ENCODE peak calls at places on chromosomes 13 and 19, in four cellular contexts. P, N, A and M are unnamed samples.

GRCh38 chr13:110868631-110869165 is 46.2 kb downstream of the ANKRD10 start:
- DNase-seq in N (no peak), A (no peak), P (no peak), M (no peak)

GRCh38 chr19:14102756-14103155 is 12.2 kb upstream of the SAMD1 start:
- DNase-seq in N (no peak), A (no peak), P (no peak), M (no peak)

GRCh38 chr19:4909172-4909896 is at the start of gene UHRF1:
- DNase-seq in A (peak), N (no peak), P (peak), M (no peak)

GRCh38 chr13:42964681-42965305 is 27.2 kb downstream of the EPSTI1 start:
- DNase-seq in N (no peak), P (no peak), A (no peak), M (no peak)

GRCh38 chr13:114118763-114119123 is 13.7 kb downstream of the RASA3 start:
- DNase-seq in P (peak), A (no peak), N (no peak), M (no peak)

GRCh38 chr19:13428352-13428751 is 77.9 kb downstream of the CACNA1A start:
- DNase-seq in P (peak), A (no peak), N (no peak), M (no peak)

GRCh38 chr19:12494260-12494860 is 9.7 kb upstream of the ZNF709 start:
- DNase-seq in P (no peak), N (no peak), A (no peak), M (no peak)

GRCh38 chr13:27628081-27628480 is 6.4 kb downstream of the POLR1D start:
- DNase-seq in P (no peak), N (no peak), A (no peak), M (no peak)

GRCh38 chr13:89968468-89968867 is 1379.0 kb upstream of the MIR17HG start:
- DNase-seq in P (no peak), A (no peak), N (no peak), M (no peak)

GRCh38 chr13:36430247-36431203 is 1.8 kb upstream of the CCNA1 start:
- DNase-seq in A (no peak), P (no peak), N (no peak), M (no peak)

GRCh38 chr13:99875391-99875790 is 96.2 kb downstream of the ZIC5 start:
- DNase-seq in A (no peak), N (no peak), P (no peak), M (no peak)

GRCh38 chr19:50344661-50345318 is 15.6 kb upstream of the KCNC3 start:
- DNase-seq in P (no peak), A (no peak), N (no peak), M (no peak)

GRCh38 chr13:48770372-48770771 is 116.6 kb downstream of the CYSLTR2 start:
- DNase-seq in N (no peak), A (no peak), P (no peak), M (no peak)

GRCh38 chr19:41456342-41456918 is 13.5 kb downstream of the ERICH4 start:
- DNase-seq in P (no peak), N (no peak), A (no peak), M (no peak)

GRCh38 chr19:17178291-17178690 is 36.9 kb upstream of the USE1 start:
- DNase-seq in A (no peak), P (no peak), N (no peak), M (no peak)

GRCh38 chr19:6287269-6287885 is 7.6 kb upstream of the MLLT1 start:
- DNase-seq in A (no peak), N (no peak), P (no peak), M (no peak)

GRCh38 chr19:18939922-18940775 is 868 bp downstream of the HOMER3 start:
- DNase-seq in P (peak), A (no peak), N (no peak), M (peak)

GRCh38 chr19:1624458-1624857 is 19.2 kb upstream of the UQCR11 start:
- DNase-seq in P (peak), N (no peak), A (no peak), M (peak)

GRCh38 chr19:50912727-50913716 is 1.8 kb upstream of the KLK4 start:
- DNase-seq in A (no peak), P (no peak), N (no peak), M (no peak)

GRCh38 chr19:9792191-9793050 is 23.9 kb upstream of the ZNF846 start:
- DNase-seq in P (peak), A (peak), N (peak), M (peak)

GRCh38 chr13:106561551-106562170 is 6.3 kb downstream of the ARGLU1 start:
- DNase-seq in P (no peak), N (no peak), A (no peak), M (no peak)

GRCh38 chr13:42396501-42396900 is 124.5 kb downstream of the AKAP11 start:
- DNase-seq in N (no peak), P (peak), A (no peak), M (no peak)

GRCh38 chr13:23378009-23378632 is 55.4 kb downstream of the SACS start:
- DNase-seq in N (peak), P (peak), A (peak), M (peak)

GRCh38 chr13:38753878-38754277 is 67.0 kb downstream of the FREM2 start:
- DNase-seq in N (no peak), A (no peak), P (no peak), M (no peak)

GRCh38 chr13:33016414-33017409 is at the start of gene KL:
- DNase-seq in P (no peak), A (no peak), N (no peak), M (peak)

GRCh38 chr13:105956891-105957290 is 578.6 kb downstream of the EFNB2 start:
- DNase-seq in A (no peak), N (no peak), P (no peak), M (no peak)

GRCh38 chr13:75196112-75196855 is 285.7 kb downstream of the TBC1D4 start:
- DNase-seq in N (peak), A (no peak), P (no peak), M (no peak)
- TF ChIP-seq CTCF in N (no peak), A (no peak), P (no peak), M (no peak)

GRCh38 chr13:70941454-70941853 is 833.2 kb upstream of the KLHL1 start:
- DNase-seq in P (no peak), N (no peak), A (no peak), M (no peak)
- TF ChIP-seq CTCF in P (no peak), N (no peak), A (no peak), M (no peak)

DNA sequence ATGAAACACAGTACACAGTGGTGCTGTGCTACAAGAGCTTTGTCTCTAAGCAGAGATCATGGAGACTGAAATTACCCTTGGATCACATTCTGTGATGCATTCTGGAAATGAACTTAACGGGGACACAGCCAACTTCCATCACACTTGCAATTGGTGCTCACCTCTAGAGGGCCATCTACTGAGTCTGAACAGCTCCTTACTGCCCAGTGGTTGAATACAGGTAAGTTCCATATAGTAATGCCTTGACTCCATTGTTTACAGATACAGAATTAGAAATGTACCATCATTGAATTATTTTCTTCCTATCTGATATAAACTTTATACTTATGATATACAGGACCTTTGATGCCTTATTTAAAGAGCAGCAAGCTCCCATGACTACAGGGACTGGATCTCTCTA is 686.4 kb downstream of the PCDH9 start:
- DNase-seq in P (no peak), N (no peak), A (no peak), M (no peak)
- TF ChIP-seq CTCF in P (peak), N (no peak), A (no peak), M (no peak)

DNA sequence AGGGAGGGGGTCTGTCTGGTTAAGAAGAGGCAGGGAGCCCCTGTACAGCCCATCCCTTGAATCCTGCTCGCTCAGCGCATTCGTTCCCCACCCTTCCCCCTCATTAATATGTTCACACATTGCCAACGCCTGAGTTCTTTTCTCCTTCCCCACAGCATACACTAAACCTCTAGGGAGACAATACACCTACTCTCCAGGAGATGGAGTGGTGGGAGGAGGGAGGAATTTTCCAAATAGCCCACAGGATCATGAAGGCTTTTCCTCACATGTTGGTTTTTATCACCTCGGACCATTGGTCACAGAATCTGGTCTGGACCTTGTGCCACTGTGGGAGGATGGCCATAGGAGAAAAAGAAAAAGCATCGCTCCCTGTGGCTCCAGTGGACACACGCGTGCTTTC is 294.9 kb downstream of the SHISA2 start:
- DNase-seq in A (no peak), P (no peak), N (no peak), M (no peak)
- TF ChIP-seq CTCF in A (no peak), P (peak), N (no peak), M (no peak)